ENCODE peak calls at places on chromosome 7, in nine cellular contexts. N, Y, F, E, K, H, B, C and J are unnamed samples.

GRCh38 chr7:99825451-99825850 is 2.4 kb upstream of the CYP3A43 start:
- DNase-seq in F (no peak), H (no peak), N (no peak), C (no peak), E (no peak), K (no peak), Y (no peak), B (no peak), J (no peak)

GRCh38 chr7:70693690-70694356 is 438.1 kb upstream of the GALNT17 start:
- DNase-seq in C (no peak), H (peak; percentile 70), K (peak; percentile 80), Y (peak; percentile 62), E (peak; percentile 36), F (peak; percentile 86), N (peak; percentile 36), B (peak; percentile 85), J (peak; percentile 59)

GRCh38 chr7:131106681-131107342 is 220.9 kb upstream of the MKLN1 start:
- DNase-seq in H (peak; percentile 4), B (peak; percentile 66), F (peak; percentile 36), K (peak; percentile 55), C (no peak), N (no peak), E (peak; percentile 54), Y (peak; percentile 55), J (peak; percentile 53)

GRCh38 chr7:105826143-105826542 is 50.3 kb downstream of the ATXN7L1 start:
- DNase-seq in K (no peak), N (peak; percentile 85), B (no peak), F (no peak), E (no peak), C (no peak), Y (no peak), H (peak; percentile 18), J (no peak)

GRCh38 chr7:50209461-50210161 is 94.9 kb upstream of the IKZF1 start:
- DNase-seq in Y (no peak), N (no peak), K (no peak), E (no peak), F (no peak), H (no peak), B (no peak), C (no peak), J (no peak)

GRCh38 chr7:85160223-85160622 is 26.6 kb downstream of the SEMA3D start:
- DNase-seq in N (peak; percentile 44), E (no peak), F (peak; percentile 45), C (peak; percentile 95), H (peak; percentile 63), B (no peak), K (no peak), Y (no peak), J (no peak)

GRCh38 chr7:7521259-7521658 is 14.4 kb downstream of the COL28A1 start:
- DNase-seq in C (peak; percentile 6), K (no peak), H (no peak), B (no peak), Y (no peak), E (no peak), F (peak; percentile 31), N (no peak), J (no peak)

GRCh38 chr7:95527033-95527775 is 41.5 kb downstream of the ASB4 start:
- DNase-seq in N (peak; percentile 63), H (peak; percentile 29), Y (peak; percentile 65), B (peak; percentile 48), F (peak; percentile 48), C (peak; percentile 38), K (peak; percentile 89), E (no peak), J (no peak)

GRCh38 chr7:139711991-139712753 is 65.6 kb downstream of the HIPK2 start:
- DNase-seq in C (no peak), N (no peak), H (no peak), Y (peak; percentile 55), K (peak; percentile 47), E (no peak), F (no peak), B (no peak), J (no peak)

GRCh38 chr7:112080441-112080840 is 125.8 kb downstream of the DOCK4 start:
- DNase-seq in N (peak; percentile 93), B (no peak), C (peak; percentile 97), F (peak; percentile 88), H (peak; percentile 87), E (no peak), Y (no peak), K (no peak), J (no peak)

GRCh38 chr7:138828302-138828701 is 30.3 kb upstream of the ATP6V0A4 start:
- DNase-seq in C (no peak), F (no peak), N (no peak), Y (no peak), E (no peak), H (no peak), B (no peak), K (no peak), J (no peak)

GRCh38 chr7:86645676-86646276 is 2.1 kb downstream of the GRM3 start:
- DNase-seq in N (no peak), K (no peak), C (no peak), H (no peak), F (no peak), Y (no peak), B (no peak), E (no peak), J (no peak)

GRCh38 chr7:51011710-51012350 is 229.1 kb upstream of the GRB10 start:
- DNase-seq in E (no peak), F (no peak), N (no peak), Y (no peak), C (no peak), H (no peak), K (no peak), B (no peak), J (no peak)

GRCh38 chr7:134948246-134948645 is 38.1 kb upstream of the AGBL3 start:
- DNase-seq in K (no peak), B (no peak), E (no peak), Y (no peak), H (no peak), N (no peak), C (no peak), F (no peak), J (no peak)

GRCh38 chr7:76233538-76234281 is 32.0 kb downstream of the SRRM3 start:
- DNase-seq in B (no peak), F (no peak), Y (no peak), C (no peak), E (no peak), K (peak; percentile 96), N (peak; percentile 16), H (no peak), J (no peak)

GRCh38 chr7:76231583-76231982 is 29.9 kb downstream of the SRRM3 start:
- DNase-seq in K (peak; percentile 62), B (no peak), Y (no peak), C (no peak), E (no peak), N (no peak), H (no peak), F (no peak), J (no peak)

GRCh38 chr7:76232698-76233097 is 31.0 kb downstream of the SRRM3 start:
- DNase-seq in N (no peak), Y (no peak), C (no peak), B (no peak), E (no peak), H (no peak), F (no peak), K (no peak), J (no peak)

GRCh38 chr7:76230214-76230613 is 28.5 kb downstream of the SRRM3 start:
- DNase-seq in B (no peak), Y (no peak), E (no peak), K (no peak), N (no peak), C (no peak), F (no peak), H (no peak), J (no peak)

DNA sequence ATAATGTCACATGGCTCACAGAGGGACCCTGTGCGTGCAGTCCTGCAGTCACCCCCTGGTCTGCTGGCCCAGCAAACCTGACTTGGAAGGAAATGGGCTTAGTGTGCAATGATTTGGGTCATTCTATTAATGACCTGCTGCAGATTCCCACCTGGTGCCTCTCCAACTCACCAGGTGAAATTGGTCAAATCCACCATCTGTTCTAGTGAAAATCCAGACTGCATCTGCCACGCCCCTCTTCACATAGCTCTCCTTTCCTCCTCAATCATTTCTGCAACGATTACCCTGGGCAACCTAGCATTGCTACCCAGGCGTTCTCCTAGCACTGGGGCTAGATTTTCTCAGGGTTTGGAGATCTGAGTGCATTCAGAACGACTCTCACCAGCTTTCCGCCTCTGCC is 29.4 kb downstream of the SRRM3 start:
- DNase-seq in E (no peak), H (no peak), F (no peak), N (no peak), K (no peak), B (no peak), C (no peak), Y (no peak), J (no peak)
- TF ChIP-seq CTCF in E (no peak), H (no peak), F (no peak), N (no peak), K (no peak), B (no peak), C (no peak), Y (no peak), J (no peak)

DNA sequence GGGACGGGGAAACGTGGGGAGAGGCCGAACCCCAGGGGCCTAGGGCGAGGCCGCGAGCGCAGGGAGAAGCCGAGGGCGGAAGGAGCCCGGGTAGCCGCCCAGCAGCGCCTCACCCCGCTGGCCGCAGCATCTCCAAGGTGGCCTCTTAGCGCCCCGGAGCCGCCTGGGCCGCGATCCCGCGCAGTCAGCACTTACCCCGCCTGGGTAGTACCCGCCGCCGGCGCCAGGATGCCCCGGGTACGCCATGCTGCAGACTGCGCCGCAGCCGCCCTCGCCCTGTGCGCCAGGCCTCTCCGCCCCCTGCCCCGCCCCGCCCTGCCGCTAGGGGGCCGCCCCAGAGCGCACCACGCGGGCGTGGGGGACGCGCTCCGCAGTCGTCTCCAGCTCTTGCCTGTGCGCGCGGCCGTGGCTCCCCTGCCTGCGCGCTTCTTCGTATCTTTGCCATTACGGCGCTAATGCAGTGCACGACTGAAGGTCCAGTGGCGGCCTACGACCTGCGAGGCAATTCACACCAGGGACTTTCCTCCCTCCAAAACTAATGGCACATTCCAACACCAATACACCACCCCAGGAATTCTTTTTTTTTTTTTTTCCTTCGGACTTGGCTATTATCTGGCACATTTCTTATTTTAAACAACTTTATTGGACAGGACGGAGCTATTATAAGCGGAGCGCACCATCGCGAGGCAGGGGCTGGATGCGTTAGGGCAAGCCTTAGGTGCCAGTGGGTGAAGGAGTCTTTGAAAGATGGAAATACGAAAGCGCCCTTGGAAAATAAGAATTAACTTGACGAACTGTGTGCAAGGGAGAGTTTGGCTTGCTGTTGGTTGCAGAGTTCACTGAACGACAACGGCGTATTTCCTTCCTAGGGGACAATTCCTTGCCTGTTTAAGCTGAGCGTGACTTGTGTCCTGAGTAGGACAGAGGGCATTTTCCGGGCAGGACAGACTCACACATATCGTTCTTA is at the start of gene SRI:
- DNase-seq in E (peak; percentile 94), N (peak; percentile 88), H (peak; percentile 80), C (peak; percentile 70), F (peak; percentile 93), K (peak; percentile 88), Y (peak; percentile 87), B (peak; percentile 91), J (peak; percentile 76)
- TF ChIP-seq CTCF in E (peak; percentile 73), N (peak; percentile 60), H (peak; percentile 40), C (peak; percentile 55), F (peak; percentile 82), K (peak; percentile 43), Y (peak; percentile 89), B (peak; percentile 95), J (peak; percentile 95)

GRCh38 chr7:87784424-87784823 is 91.7 kb downstream of the SLC25A40 start:
- DNase-seq in B (no peak), Y (no peak), C (peak; percentile 4), H (no peak), E (no peak), K (peak; percentile 10), N (peak; percentile 8), F (no peak), J (no peak)
- TF ChIP-seq CTCF in B (no peak), Y (no peak), C (peak; percentile 8), H (no peak), E (no peak), K (peak; percentile 38), N (no peak), F (no peak), J (no peak)

GRCh38 chr7:157238087-157238486 is 98.7 kb upstream of the DNAJB6 start:
- DNase-seq in N (no peak), B (no peak), K (peak; percentile 50), C (no peak), F (no peak), Y (no peak), H (no peak), E (no peak), J (no peak)
- TF ChIP-seq CTCF in N (peak; percentile 4), B (no peak), K (peak; percentile 71), C (no peak), F (no peak), Y (no peak), H (no peak), E (no peak), J (no peak)